ENCODE peak calls at places on chromosomes 5 and 9, in nine cellular contexts. J is MM.1S, I is hepatocyte, L is HCT116, K is GM23248, Y is GM23338, E is neural progenitor cell, X is SK-N-SH, G is PC-3. T is an unnamed sample.

GRCh38 chr9:133406480-133407307 is 11.1 kb downstream of the REXO4 start:
- DNase-seq in J (peak; percentile 43), Y (peak; percentile 83), L (peak; percentile 47), X (peak; percentile 91), G (peak; percentile 48), I (peak; percentile 88), K (peak; percentile 81), E (peak; percentile 77), T (peak; percentile 79)

GRCh38 chr5:112289465-112289864 is 129.6 kb downstream of the EPB41L4A start:
- DNase-seq in K (no peak), E (no peak), G (no peak), X (no peak), L (no peak), I (no peak), J (no peak), Y (peak; percentile 33), T (no peak)

GRCh38 chr5:95816803-95817202 is 5.7 kb downstream of the GLRX start:
- DNase-seq in G (no peak), E (no peak), L (no peak), K (no peak), X (no peak), J (no peak), Y (no peak), I (no peak), T (no peak)

GRCh38 chr5:19855031-19855430 is 133.0 kb downstream of the CDH18 start:
- DNase-seq in J (no peak), I (no peak), G (peak; percentile 46), X (no peak), L (no peak), E (no peak), Y (no peak), K (peak; percentile 52), T (no peak)

GRCh38 chr5:159198063-159199036 is 11.0 kb downstream of the RNF145 start:
- DNase-seq in L (no peak), J (no peak), X (no peak), K (no peak), E (no peak), G (no peak), Y (no peak), I (no peak), T (peak; percentile 67)

GRCh38 chr9:134968011-134968822 is 50.5 kb upstream of the FCN1 start:
- DNase-seq in E (peak; percentile 73), Y (peak; percentile 33), K (no peak), J (no peak), I (no peak), G (no peak), L (no peak), X (peak; percentile 73), T (no peak)

GRCh38 chr5:127997131-127997775 is 86.3 kb upstream of the SLC12A2 start:
- DNase-seq in E (peak; percentile 36), J (no peak), G (no peak), X (no peak), Y (no peak), K (no peak), I (no peak), L (no peak), T (no peak)

GRCh38 chr9:126395439-126396212 is 69.0 kb downstream of the MVB12B start:
- DNase-seq in K (peak; percentile 54), L (peak; percentile 31), X (no peak), Y (no peak), E (no peak), J (no peak), G (peak; percentile 74), I (no peak), T (no peak)

GRCh38 chr9:116791314-116791713 is 104.2 kb downstream of the TRIM32 start:
- DNase-seq in Y (no peak), X (no peak), L (no peak), E (no peak), G (no peak), K (no peak), J (no peak), I (no peak), T (no peak)

GRCh38 chr5:9646843-9647242 is 16.7 kb upstream of the TAS2R1 start:
- DNase-seq in G (peak; percentile 79), Y (no peak), X (no peak), L (no peak), E (no peak), J (no peak), I (no peak), K (no peak), T (no peak)

GRCh38 chr9:72540348-72540873 is 19.0 kb downstream of the TMC1 start:
- DNase-seq in G (peak; percentile 53), I (no peak), J (no peak), L (no peak), X (no peak), E (no peak), Y (no peak), K (peak; percentile 91), T (no peak)

GRCh38 chr9:80699551-80699998 is 989.8 kb downstream of the TLE1 start:
- DNase-seq in J (no peak), X (no peak), K (no peak), L (no peak), I (peak; percentile 54), G (peak; percentile 84), E (peak; percentile 1), Y (peak; percentile 6), T (no peak)

GRCh38 chr5:43154424-43154823 is 33.7 kb downstream of the ZNF131 start:
- DNase-seq in X (no peak), Y (no peak), G (no peak), L (no peak), J (no peak), E (no peak), K (no peak), I (no peak), T (no peak)

GRCh38 chr5:137220523-137220927 is 278.6 kb downstream of the SPOCK1 start:
- DNase-seq in I (peak; percentile 81), G (peak; percentile 93), Y (peak; percentile 76), J (peak; percentile 42), L (peak; percentile 76), K (peak; percentile 95), X (peak; percentile 42), E (peak; percentile 70), T (peak; percentile 75)

GRCh38 chr5:73640861-73641320 is 14.9 kb downstream of the ARHGEF28 start:
- DNase-seq in L (no peak), K (peak; percentile 31), G (no peak), I (no peak), X (no peak), J (no peak), E (no peak), Y (no peak), T (no peak)

GRCh38 chr9:129109952-129110739 is 447 bp downstream of the CRAT start:
- DNase-seq in L (no peak), E (no peak), Y (peak; percentile 49), J (no peak), K (peak; percentile 78), G (no peak), I (peak; percentile 49), X (no peak), T (peak; percentile 16)

GRCh38 chr5:28808967-28809810 is 1770.8 kb upstream of the CDH9 start:
- DNase-seq in K (no peak), G (no peak), X (peak; percentile 10), Y (no peak), I (no peak), E (no peak), J (no peak), L (no peak), T (no peak)

GRCh38 chr5:28809811-28810750 is 1771.7 kb upstream of the CDH9 start:
- DNase-seq in G (no peak), L (no peak), J (no peak), K (no peak), Y (peak; percentile 7), E (no peak), I (no peak), X (peak; percentile 11), T (no peak)

GRCh38 chr5:28807230-28807629 is 1768.8 kb upstream of the CDH9 start:
- DNase-seq in G (peak; percentile 56), L (no peak), E (no peak), Y (no peak), K (no peak), J (no peak), X (no peak), I (no peak), T (no peak)

DNA sequence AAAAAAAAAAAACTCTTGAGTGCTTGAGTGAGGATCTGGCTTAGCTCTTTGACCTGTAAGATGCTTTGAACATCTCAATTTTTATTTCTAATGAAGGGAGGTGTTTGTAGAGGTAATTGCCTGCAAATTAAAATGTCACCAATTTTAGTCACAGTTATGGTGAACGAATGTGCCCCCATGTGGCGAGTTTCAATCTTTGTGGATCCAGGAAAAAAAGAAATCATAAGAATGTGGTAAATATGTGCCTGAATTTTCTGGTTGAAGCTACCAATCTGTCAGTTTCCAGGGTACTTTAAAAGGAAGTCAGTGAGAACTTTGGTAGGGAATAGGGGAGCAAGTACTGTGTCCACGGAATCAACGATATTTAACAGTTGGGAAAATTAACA is 1772.4 kb upstream of the CDH9 start:
- DNase-seq in X (no peak), L (no peak), G (peak; percentile 19), I (no peak), K (no peak), J (no peak), Y (peak; percentile 10), E (no peak), T (no peak)
- H3K4me2 ChIP-seq in X (no peak overlapping the region), L (no peak overlapping the region), G (no peak overlapping the region), I (no peak overlapping the region), K (no peak overlapping the region), J (no peak overlapping the region), Y (no peak overlapping the region), E (no peak overlapping the region), T (no peak overlapping the region)

DNA sequence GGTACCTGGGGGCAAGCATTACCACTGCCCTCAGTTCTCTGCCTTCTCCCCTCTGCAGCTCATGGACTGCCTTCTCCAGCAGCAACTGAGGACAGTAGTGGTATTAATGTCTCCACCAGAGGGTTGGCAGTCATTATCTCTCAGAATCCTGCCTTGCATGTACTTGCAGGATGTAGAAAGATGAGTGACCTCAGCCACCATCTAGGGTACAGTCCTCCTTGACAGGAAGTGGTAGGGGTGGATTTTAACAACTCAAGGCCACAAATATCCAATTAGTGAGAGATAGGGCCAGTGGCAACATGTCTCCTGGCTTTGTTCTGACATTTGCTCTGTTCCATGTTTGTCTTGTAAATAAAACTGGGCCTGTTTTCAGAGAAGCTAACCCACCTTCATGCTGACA is 47.2 kb downstream of the F2R start:
- DNase-seq in K (no peak), X (no peak), J (peak; percentile 48), G (no peak), E (no peak), Y (no peak), I (no peak), L (no peak), T (no peak)
- TF ChIP-seq EZH2phosphoT487 in K (no peak), X (no peak), J (no peak), G (no peak), E (no peak), Y (no peak), I (no peak), L (no peak), T (no peak)

GRCh38 chr9:33858346-33858869 is 41.4 kb downstream of the UBE2R2 start:
- DNase-seq in Y (no peak), E (no peak), J (no peak), L (no peak), G (peak; percentile 26), K (peak; percentile 45), X (no peak), I (no peak), T (no peak)
- H3K4me2 ChIP-seq in Y (no peak overlapping the region), E (no peak overlapping the region), J (no peak overlapping the region), L (no peak overlapping the region), G (no peak overlapping the region), K (no peak overlapping the region), X (no peak overlapping the region), I (no peak overlapping the region), T (no peak overlapping the region)

DNA sequence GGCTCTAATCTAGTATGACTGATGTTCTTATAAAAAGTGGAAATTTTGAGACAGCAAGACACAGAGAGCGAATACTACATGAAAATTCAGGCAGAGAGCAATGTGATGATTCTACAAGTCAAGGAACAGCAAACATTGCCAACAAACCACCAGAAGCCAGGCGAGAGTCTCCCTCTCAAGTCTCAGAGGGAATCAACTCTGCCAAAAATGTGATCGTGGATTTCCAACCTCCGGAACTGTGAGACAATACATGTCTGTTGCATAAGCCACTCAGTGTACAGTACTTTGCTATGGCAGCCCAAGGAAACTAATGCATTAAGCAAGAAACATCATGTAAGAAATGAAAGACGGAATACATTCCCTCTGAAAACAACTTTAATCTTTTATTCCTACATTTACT is 52.1 kb upstream of the CCNG1 start:
- DNase-seq in L (no peak), J (no peak), I (no peak), E (no peak), Y (no peak), G (no peak), X (no peak), K (peak; percentile 35), T (no peak)
- TF ChIP-seq EZH2phosphoT487 in L (no peak), J (no peak), I (no peak), E (no peak), Y (no peak), G (no peak), X (no peak), K (no peak), T (no peak)

T was measured in OCI-LY7.